ENCODE peak calls at places on chromosomes 1 and 21, in ten cellular contexts. One of them, this sample, is unnamed.
A peak's percentile ranks its signal among the peaks of the same experiment; 100 is the strongest.

GRCh38 chr1:17016317-17016661 is 4.6 kb upstream of the ATP13A2 start:
- DNase-seq in NB4: no peak
- DNase-seq in stomach: no peak
- DNase-seq in endothelial cell of umbilical vein: peak; percentile 70
- DNase-seq in heart left ventricle: no peak
- DNase-seq in A549: no peak
- DNase-seq in transverse colon: no peak
- DNase-seq in Peyer's patch: no peak
- DNase-seq in IMR-90: peak; percentile 76
- DNase-seq in gastrocnemius medialis: no peak
- DNase-seq in this sample: no peak

GRCh38 chr1:242585616-242586354 is 61.3 kb upstream of the PLD5 start:
- DNase-seq in IMR-90: no peak
- DNase-seq in stomach: no peak
- DNase-seq in transverse colon: no peak
- DNase-seq in NB4: no peak
- DNase-seq in Peyer's patch: no peak
- DNase-seq in A549: no peak
- DNase-seq in gastrocnemius medialis: no peak
- DNase-seq in heart left ventricle: no peak
- DNase-seq in endothelial cell of umbilical vein: no peak
- DNase-seq in this sample: no peak

GRCh38 chr1:19087017-19087736 is 122.9 kb downstream of the UBR4 start:
- DNase-seq in A549: no peak
- DNase-seq in NB4: no peak
- DNase-seq in endothelial cell of umbilical vein: no peak
- DNase-seq in transverse colon: no peak
- DNase-seq in Peyer's patch: no peak
- DNase-seq in stomach: no peak
- DNase-seq in gastrocnemius medialis: no peak
- DNase-seq in IMR-90: peak; percentile 58
- DNase-seq in heart left ventricle: no peak
- DNase-seq in this sample: no peak

GRCh38 chr1:234926252-234926573 is 202.4 kb downstream of the TOMM20 start:
- DNase-seq in NB4: no peak
- DNase-seq in heart left ventricle: no peak
- DNase-seq in IMR-90: no peak
- DNase-seq in A549: no peak
- DNase-seq in stomach: no peak
- DNase-seq in endothelial cell of umbilical vein: no peak
- DNase-seq in transverse colon: no peak
- DNase-seq in gastrocnemius medialis: no peak
- DNase-seq in Peyer's patch: no peak
- DNase-seq in this sample: no peak

GRCh38 chr1:236000781-236001180 is 64.1 kb downstream of the NID1 start:
- DNase-seq in stomach: no peak
- DNase-seq in endothelial cell of umbilical vein: no peak
- DNase-seq in transverse colon: no peak
- DNase-seq in IMR-90: no peak
- DNase-seq in gastrocnemius medialis: no peak
- DNase-seq in heart left ventricle: no peak
- DNase-seq in A549: no peak
- DNase-seq in Peyer's patch: no peak
- DNase-seq in NB4: no peak
- DNase-seq in this sample: no peak

GRCh38 chr1:162632743-162633326 is 571 bp downstream of the DDR2 start:
- DNase-seq in Peyer's patch: no peak
- DNase-seq in gastrocnemius medialis: no peak
- DNase-seq in heart left ventricle: peak; percentile 29
- DNase-seq in A549: no peak
- DNase-seq in transverse colon: no peak
- DNase-seq in endothelial cell of umbilical vein: peak; percentile 73
- DNase-seq in stomach: no peak
- DNase-seq in NB4: no peak
- DNase-seq in IMR-90: peak; percentile 49
- DNase-seq in this sample: no peak

GRCh38 chr1:205144751-205145150 is 23.0 kb upstream of the RBBP5 start:
- DNase-seq in Peyer's patch: no peak
- DNase-seq in A549: no peak
- DNase-seq in transverse colon: no peak
- DNase-seq in NB4: no peak
- DNase-seq in IMR-90: peak; percentile 79
- DNase-seq in stomach: no peak
- DNase-seq in gastrocnemius medialis: no peak
- DNase-seq in heart left ventricle: no peak
- DNase-seq in endothelial cell of umbilical vein: peak; percentile 74
- DNase-seq in this sample: no peak

GRCh38 chr1:173249349-173249748 is 42.2 kb upstream of the TNFSF4 start:
- DNase-seq in endothelial cell of umbilical vein: no peak
- DNase-seq in heart left ventricle: no peak
- DNase-seq in stomach: no peak
- DNase-seq in transverse colon: no peak
- DNase-seq in gastrocnemius medialis: no peak
- DNase-seq in A549: no peak
- DNase-seq in NB4: no peak
- DNase-seq in IMR-90: no peak
- DNase-seq in Peyer's patch: no peak
- DNase-seq in this sample: no peak

GRCh38 chr1:62989497-62989896 is 205.6 kb downstream of the ATG4C start:
- DNase-seq in IMR-90: no peak
- DNase-seq in Peyer's patch: no peak
- DNase-seq in stomach: no peak
- DNase-seq in NB4: no peak
- DNase-seq in heart left ventricle: no peak
- DNase-seq in endothelial cell of umbilical vein: no peak
- DNase-seq in gastrocnemius medialis: no peak
- DNase-seq in transverse colon: no peak
- DNase-seq in A549: no peak
- DNase-seq in this sample: no peak

GRCh38 chr21:29095203-29095602 is 21.8 kb upstream of the CCT8 start:
- DNase-seq in Peyer's patch: no peak
- DNase-seq in stomach: no peak
- DNase-seq in gastrocnemius medialis: no peak
- DNase-seq in heart left ventricle: no peak
- DNase-seq in endothelial cell of umbilical vein: no peak
- DNase-seq in A549: no peak
- DNase-seq in transverse colon: no peak
- DNase-seq in NB4: no peak
- DNase-seq in IMR-90: no peak
- DNase-seq in this sample: no peak

GRCh38 chr1:18861082-18861481 is 1.6 kb upstream of the TAS1R2 start:
- DNase-seq in Peyer's patch: no peak
- DNase-seq in transverse colon: no peak
- DNase-seq in gastrocnemius medialis: no peak
- DNase-seq in NB4: no peak
- DNase-seq in heart left ventricle: no peak
- DNase-seq in endothelial cell of umbilical vein: no peak
- DNase-seq in stomach: no peak
- DNase-seq in A549: no peak
- DNase-seq in IMR-90: no peak
- DNase-seq in this sample: no peak

GRCh38 chr21:44353200-44353970 is at the start of gene TRPM2:
- DNase-seq in A549: no peak
- DNase-seq in IMR-90: no peak
- DNase-seq in NB4: peak; percentile 97
- DNase-seq in transverse colon: peak; percentile 52
- DNase-seq in gastrocnemius medialis: peak; percentile 48
- DNase-seq in stomach: peak; percentile 40
- DNase-seq in endothelial cell of umbilical vein: no peak
- DNase-seq in heart left ventricle: peak; percentile 64
- DNase-seq in Peyer's patch: peak; percentile 80
- DNase-seq in this sample: no peak

GRCh38 chr1:51442616-51443015 is 76.5 kb downstream of the EPS15 start:
- DNase-seq in endothelial cell of umbilical vein: no peak
- DNase-seq in heart left ventricle: no peak
- DNase-seq in stomach: no peak
- DNase-seq in A549: no peak
- DNase-seq in gastrocnemius medialis: no peak
- DNase-seq in transverse colon: no peak
- DNase-seq in IMR-90: no peak
- DNase-seq in NB4: no peak
- DNase-seq in Peyer's patch: no peak
- DNase-seq in this sample: no peak

GRCh38 chr1:204888294-204888693 is 17.6 kb downstream of the NFASC start:
- DNase-seq in NB4: no peak
- DNase-seq in stomach: no peak
- DNase-seq in Peyer's patch: no peak
- DNase-seq in endothelial cell of umbilical vein: no peak
- DNase-seq in heart left ventricle: no peak
- DNase-seq in gastrocnemius medialis: no peak
- DNase-seq in A549: no peak
- DNase-seq in transverse colon: no peak
- DNase-seq in IMR-90: no peak
- DNase-seq in this sample: no peak

GRCh38 chr1:8276173-8276914 is 41.6 kb upstream of the SLC45A1 start:
- DNase-seq in endothelial cell of umbilical vein: no peak
- DNase-seq in heart left ventricle: no peak
- DNase-seq in IMR-90: no peak
- DNase-seq in gastrocnemius medialis: no peak
- DNase-seq in transverse colon: no peak
- DNase-seq in NB4: peak; percentile 24
- DNase-seq in A549: no peak
- DNase-seq in Peyer's patch: no peak
- DNase-seq in stomach: no peak
- DNase-seq in this sample: no peak

GRCh38 chr1:212613440-212614335 is 5.1 kb downstream of the ATF3 start:
- DNase-seq in transverse colon: no peak
- DNase-seq in stomach: no peak
- DNase-seq in A549: no peak
- DNase-seq in endothelial cell of umbilical vein: no peak
- DNase-seq in NB4: peak; percentile 18
- DNase-seq in IMR-90: no peak
- DNase-seq in Peyer's patch: no peak
- DNase-seq in heart left ventricle: no peak
- DNase-seq in gastrocnemius medialis: no peak
- DNase-seq in this sample: no peak
- TF ChIP-seq POLR2A in transverse colon: no peak
- TF ChIP-seq POLR2A in stomach: no peak
- TF ChIP-seq POLR2A in A549: no peak
- TF ChIP-seq POLR2A in endothelial cell of umbilical vein: no peak
- TF ChIP-seq POLR2A in NB4: no peak
- TF ChIP-seq POLR2A in IMR-90: peak; percentile 75
- TF ChIP-seq POLR2A in Peyer's patch: no peak
- TF ChIP-seq POLR2A in heart left ventricle: no peak
- TF ChIP-seq POLR2A in gastrocnemius medialis: no peak
- TF ChIP-seq POLR2A in this sample: no peak

GRCh38 chr1:181676269-181676668 is 193.0 kb downstream of the CACNA1E start:
- DNase-seq in IMR-90: peak; percentile 4
- DNase-seq in stomach: peak; percentile 49
- DNase-seq in heart left ventricle: peak; percentile 9
- DNase-seq in endothelial cell of umbilical vein: no peak
- DNase-seq in NB4: peak; percentile 57
- DNase-seq in A549: peak; percentile 41
- DNase-seq in Peyer's patch: peak; percentile 54
- DNase-seq in gastrocnemius medialis: peak; percentile 10
- DNase-seq in transverse colon: peak; percentile 49
- DNase-seq in this sample: no peak
- TF ChIP-seq CTCF in IMR-90: peak; percentile 24
- TF ChIP-seq CTCF in stomach: no peak
- TF ChIP-seq CTCF in heart left ventricle: no peak
- TF ChIP-seq CTCF in endothelial cell of umbilical vein: no peak
- TF ChIP-seq CTCF in NB4: peak; percentile 52
- TF ChIP-seq CTCF in A549: peak; percentile 24
- TF ChIP-seq CTCF in Peyer's patch: no peak
- TF ChIP-seq CTCF in gastrocnemius medialis: peak; percentile 52
- TF ChIP-seq CTCF in transverse colon: peak; percentile 40
- TF ChIP-seq CTCF in this sample: no peak

GRCh38 chr21:45513003-45513706 is 29.1 kb downstream of the SLC19A1 start:
- DNase-seq in transverse colon: peak; percentile 59
- DNase-seq in heart left ventricle: no peak
- DNase-seq in IMR-90: no peak
- DNase-seq in stomach: peak; percentile 91
- DNase-seq in endothelial cell of umbilical vein: no peak
- DNase-seq in Peyer's patch: no peak
- DNase-seq in A549: no peak
- DNase-seq in NB4: no peak
- DNase-seq in gastrocnemius medialis: no peak
- DNase-seq in this sample: no peak
- H3K4me3 ChIP-seq in transverse colon: no peak overlapping the region
- H3K4me3 ChIP-seq in heart left ventricle: no peak overlapping the region
- H3K4me3 ChIP-seq in IMR-90: no peak overlapping the region
- H3K4me3 ChIP-seq in stomach: no peak overlapping the region
- H3K4me3 ChIP-seq in endothelial cell of umbilical vein: no peak overlapping the region
- H3K4me3 ChIP-seq in Peyer's patch: no peak overlapping the region
- H3K4me3 ChIP-seq in A549: no peak overlapping the region
- H3K4me3 ChIP-seq in NB4: no peak overlapping the region
- H3K4me3 ChIP-seq in gastrocnemius medialis: no peak overlapping the region
- H3K4me3 ChIP-seq in this sample: no peak overlapping the region

GRCh38 chr1:247337961-247338360 is 6.3 kb upstream of the ZNF496 start:
- DNase-seq in NB4: no peak
- DNase-seq in stomach: no peak
- DNase-seq in heart left ventricle: no peak
- DNase-seq in gastrocnemius medialis: no peak
- DNase-seq in endothelial cell of umbilical vein: no peak
- DNase-seq in IMR-90: no peak
- DNase-seq in Peyer's patch: no peak
- DNase-seq in A549: no peak
- DNase-seq in transverse colon: no peak
- DNase-seq in this sample: no peak

GRCh38 chr1:247338723-247339270 is 7.1 kb upstream of the ZNF496 start:
- DNase-seq in stomach: no peak
- DNase-seq in heart left ventricle: no peak
- DNase-seq in IMR-90: peak; percentile 35
- DNase-seq in NB4: no peak
- DNase-seq in endothelial cell of umbilical vein: no peak
- DNase-seq in gastrocnemius medialis: no peak
- DNase-seq in A549: no peak
- DNase-seq in Peyer's patch: no peak
- DNase-seq in transverse colon: no peak
- DNase-seq in this sample: no peak

GRCh38 chr1:247345881-247346280 is 14.2 kb upstream of the ZNF496 start:
- DNase-seq in stomach: no peak
- DNase-seq in IMR-90: no peak
- DNase-seq in A549: no peak
- DNase-seq in transverse colon: no peak
- DNase-seq in Peyer's patch: no peak
- DNase-seq in gastrocnemius medialis: no peak
- DNase-seq in heart left ventricle: no peak
- DNase-seq in NB4: no peak
- DNase-seq in endothelial cell of umbilical vein: no peak
- DNase-seq in this sample: no peak

GRCh38 chr1:247347395-247348222 is 15.9 kb upstream of the ZNF496 start:
- DNase-seq in heart left ventricle: no peak
- DNase-seq in gastrocnemius medialis: no peak
- DNase-seq in endothelial cell of umbilical vein: no peak
- DNase-seq in NB4: no peak
- DNase-seq in transverse colon: no peak
- DNase-seq in IMR-90: no peak
- DNase-seq in Peyer's patch: no peak
- DNase-seq in stomach: no peak
- DNase-seq in A549: no peak
- DNase-seq in this sample: no peak

DNA sequence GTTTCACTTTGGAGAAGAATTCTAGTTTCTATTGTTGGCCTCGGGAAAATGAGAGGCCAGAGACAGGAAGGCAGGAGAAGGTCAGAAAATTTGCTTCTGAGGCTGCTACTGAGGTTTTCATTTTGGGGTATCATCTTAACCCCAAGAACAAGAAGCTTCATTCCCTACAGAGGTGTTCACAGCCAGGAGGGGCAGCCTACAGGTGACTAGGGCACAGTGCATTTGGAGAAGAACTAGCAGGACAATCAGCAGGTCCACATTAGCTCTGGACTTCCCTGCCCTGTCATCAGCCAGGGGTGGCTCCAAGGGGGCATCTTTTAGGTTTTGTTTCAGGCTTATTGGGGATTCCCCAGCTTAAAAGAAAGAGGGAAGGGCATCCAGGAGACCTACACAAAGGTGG is 12.1 kb upstream of the ZNF496 start:
- DNase-seq in endothelial cell of umbilical vein: no peak
- DNase-seq in stomach: no peak
- DNase-seq in NB4: no peak
- DNase-seq in heart left ventricle: no peak
- DNase-seq in gastrocnemius medialis: no peak
- DNase-seq in Peyer's patch: no peak
- DNase-seq in A549: no peak
- DNase-seq in IMR-90: no peak
- DNase-seq in transverse colon: no peak
- DNase-seq in this sample: no peak
- TF ChIP-seq POLR2A in endothelial cell of umbilical vein: no peak
- TF ChIP-seq POLR2A in stomach: no peak
- TF ChIP-seq POLR2A in NB4: no peak
- TF ChIP-seq POLR2A in heart left ventricle: no peak
- TF ChIP-seq POLR2A in gastrocnemius medialis: no peak
- TF ChIP-seq POLR2A in Peyer's patch: no peak
- TF ChIP-seq POLR2A in A549: no peak
- TF ChIP-seq POLR2A in IMR-90: no peak
- TF ChIP-seq POLR2A in transverse colon: no peak
- TF ChIP-seq POLR2A in this sample: no peak